ENCODE peak calls at places on chromosomes 5 and 9, in seven cellular contexts. Y, B, K, N, V, E and J are unnamed samples.

GRCh38 chr5:109907189-109907588 is 217.5 kb downstream of the MAN2A1 start:
- DNase-seq in Y (no peak), B (no peak), K (peak), N (no peak), V (no peak), E (no peak), J (no peak)

GRCh38 chr5:82406200-82406773 is 128.1 kb upstream of the RPS23 start:
- DNase-seq in Y (no peak), B (no peak), K (no peak), N (no peak), V (no peak), E (no peak), J (no peak)

GRCh38 chr9:95629585-95629984 is 112.8 kb upstream of the PTCH1 start:
- DNase-seq in Y (no peak), B (no peak), K (no peak), N (no peak), V (no peak), E (no peak), J (no peak)

GRCh38 chr5:31194892-31195291 is 1.4 kb downstream of the CDH6 start:
- DNase-seq in Y (no peak), B (no peak), K (no peak), N (no peak), V (no peak), E (no peak), J (no peak)

GRCh38 chr9:80931163-80931562 is 758.2 kb downstream of the TLE1 start:
- DNase-seq in Y (no peak), B (no peak), K (no peak), N (no peak), V (peak), E (no peak), J (no peak)

GRCh38 chr9:89701221-89701798 is 96.5 kb downstream of the GADD45G start:
- DNase-seq in Y (no peak), B (no peak), K (no peak), N (no peak), V (no peak), E (peak), J (no peak)

GRCh38 chr5:87827561-87827960 is 414.8 kb upstream of the CCNH start:
- DNase-seq in Y (no peak), B (no peak), K (no peak), N (no peak), V (no peak), E (no peak), J (no peak)

GRCh38 chr9:95268681-95269080 is 48.8 kb downstream of the FANCC start:
- DNase-seq in Y (peak), B (no peak), K (peak), N (peak), V (peak), E (no peak), J (peak)

GRCh38 chr5:67104859-67105258 is 91.7 kb downstream of the CD180 start:
- DNase-seq in Y (no peak), B (no peak), K (no peak), N (no peak), V (peak), E (no peak), J (no peak)

GRCh38 chr5:177498013-177498847 is 826 bp upstream of the PDLIM7 start:
- DNase-seq in Y (no peak), B (no peak), K (peak), N (peak), V (no peak), E (no peak), J (no peak)

GRCh38 chr9:97293207-97293721 is 14.2 kb upstream of the CCDC180 start:
- DNase-seq in Y (no peak), B (no peak), K (peak), N (peak), V (no peak), E (no peak), J (no peak)

GRCh38 chr9:137722481-137722880 is 103.7 kb downstream of the EHMT1 start:
- DNase-seq in Y (no peak), B (no peak), K (no peak), N (no peak), V (no peak), E (no peak), J (no peak)

GRCh38 chr5:177537389-177538361 is 16.7 kb downstream of the FAM193B start:
- DNase-seq in Y (no peak), B (no peak), K (no peak), N (no peak), V (no peak), E (no peak), J (no peak)

GRCh38 chr5:140181002-140181483 is 6.1 kb downstream of the CYSTM1 start:
- DNase-seq in Y (no peak), B (no peak), K (peak), N (no peak), V (peak), E (peak), J (no peak)

GRCh38 chr5:10932426-10932825 is 171.4 kb upstream of the DAP start:
- DNase-seq in Y (no peak), B (no peak), K (no peak), N (no peak), V (no peak), E (no peak), J (no peak)

GRCh38 chr9:69379250-69379982 is 54.4 kb downstream of the ENTREP1 start:
- DNase-seq in Y (no peak), B (no peak), K (no peak), N (no peak), V (no peak), E (no peak), J (no peak)

GRCh38 chr9:135827301-135827700 is 80.0 kb downstream of the CAMSAP1 start:
- DNase-seq in Y (no peak), B (no peak), K (no peak), N (no peak), V (no peak), E (no peak), J (no peak)

GRCh38 chr5:115709585-115709984 is 83.7 kb upstream of the TMED7 start:
- DNase-seq in Y (no peak), B (no peak), K (no peak), N (no peak), V (no peak), E (no peak), J (no peak)

GRCh38 chr5:16540421-16540820 is 74.8 kb upstream of the ZNF622 start:
- DNase-seq in Y (no peak), B (no peak), K (no peak), N (no peak), V (no peak), E (no peak), J (no peak)

GRCh38 chr9:115117999-115118470 is at the start of gene TNC:
- DNase-seq in Y (no peak), B (peak), K (no peak), N (no peak), V (peak), E (no peak), J (peak)

GRCh38 chr9:127884427-127884911 is 7.0 kb upstream of the AK1 start:
- DNase-seq in Y (no peak), B (no peak), K (no peak), N (no peak), V (peak), E (no peak), J (no peak)
- TF ChIP-seq JUND in Y (no peak), B (no peak), K (no peak), N (no peak), V (no peak), E (no peak), J (no peak)

DNA sequence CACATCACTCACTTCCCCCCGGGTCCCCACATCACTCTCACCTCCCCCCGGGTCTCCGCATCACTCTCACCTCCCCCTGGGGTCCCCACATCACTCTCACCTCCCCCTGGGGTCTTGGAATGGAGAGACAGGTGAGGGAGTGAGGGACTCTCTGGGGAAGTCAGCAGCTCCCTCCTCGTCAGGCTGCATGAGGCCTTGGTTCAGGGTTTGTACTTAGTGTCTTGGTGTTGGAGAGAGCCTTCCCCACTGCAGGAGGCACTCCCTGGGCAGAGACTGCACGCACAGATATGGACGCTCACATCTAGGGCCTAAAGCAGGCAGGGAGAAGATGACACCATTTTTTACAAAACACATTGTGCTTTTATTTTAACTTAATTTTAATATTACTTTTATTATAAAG is 56.5 kb upstream of the IRX4 start:
- DNase-seq in Y (no peak), B (no peak), K (no peak), N (no peak), V (no peak), E (no peak), J (no peak)
- TF ChIP-seq JUND in Y (no peak), B (no peak), K (no peak), N (no peak), V (no peak), E (no peak), J (no peak)

GRCh38 chr9:113990570-113990907 is 87.6 kb downstream of the AMBP start:
- DNase-seq in Y (no peak), B (no peak), K (no peak), N (no peak), V (no peak), E (no peak), J (no peak)
- TF ChIP-seq JUND in Y (no peak), B (no peak), K (no peak), N (no peak), V (no peak), E (no peak), J (no peak)

DNA sequence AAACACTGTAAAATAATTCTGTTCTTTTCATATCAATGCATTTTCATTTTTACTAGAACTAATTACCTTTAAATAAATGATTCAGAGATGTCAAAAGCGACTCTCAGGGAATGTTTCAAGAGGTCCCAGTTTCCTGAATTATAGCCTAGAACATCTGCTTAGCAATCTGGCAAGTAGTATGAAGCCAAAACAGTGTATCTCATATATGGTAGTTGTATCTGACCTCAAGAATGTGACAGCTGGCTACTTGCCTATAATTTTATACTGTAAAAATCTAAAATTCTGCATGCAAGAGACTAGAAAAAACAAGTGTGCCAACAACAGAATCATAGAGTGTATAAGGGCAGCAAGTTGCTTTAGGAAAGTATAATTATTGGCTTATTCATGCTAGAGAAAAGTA is 187.7 kb upstream of the POU5F2 start:
- DNase-seq in Y (no peak), B (no peak), K (no peak), N (no peak), V (no peak), E (no peak), J (no peak)
- TF ChIP-seq JUND in Y (no peak), B (no peak), K (no peak), N (no peak), V (no peak), E (no peak), J (no peak)

GRCh38 chr5:113147088-113147487 is 170.5 kb downstream of the DCP2 start:
- DNase-seq in Y (no peak), B (no peak), K (no peak), N (no peak), V (no peak), E (no peak), J (no peak)
- TF ChIP-seq JUND in Y (no peak), B (no peak), K (no peak), N (no peak), V (no peak), E (no peak), J (no peak)